ENCODE peak calls at places on chromosomes 16 and 17, in four cellular contexts. F is K562, J is IMR-90, W is HepG2. D is an unnamed sample.

GRCh38 chr17:39739885-39740356 is 2.2 kb downstream of the GRB7 start:
- DNase-seq in J (no peak), F (peak), W (peak), D (peak)

GRCh38 chr16:52592778-52593177 is 45.8 kb upstream of the TOX3 start:
- DNase-seq in W (no peak), J (no peak), F (no peak), D (peak)

GRCh38 chr17:29133146-29133713 is 47.0 kb downstream of the MYO18A start:
- DNase-seq in W (no peak), F (peak), J (peak), D (peak)

GRCh38 chr17:81871387-81872120 is 417 bp upstream of the ARHGDIA start:
- DNase-seq in W (peak), J (peak), F (peak), D (peak)

GRCh38 chr16:9124444-9124843 is 33.0 kb downstream of the HAPSTR1 start:
- DNase-seq in F (no peak), W (no peak), J (no peak), D (no peak)

GRCh38 chr17:28057731-28058246 is 15.3 kb downstream of the NLK start:
- DNase-seq in J (peak), W (peak), F (no peak), D (no peak)

GRCh38 chr17:7636192-7636591 is 6.3 kb downstream of the SHBG start:
- DNase-seq in J (no peak), W (no peak), F (no peak), D (no peak)

GRCh38 chr17:8753976-8754440 is 4.3 kb downstream of the SPDYE4 start:
- DNase-seq in W (peak), F (no peak), J (peak), D (peak)

GRCh38 chr17:35973333-35974260 is 7.7 kb downstream of the CCL16 start:
- DNase-seq in W (peak), F (no peak), J (peak), D (peak)

GRCh38 chr17:82933006-82933310 is 93.1 kb upstream of the ZNF750 start:
- DNase-seq in J (no peak), W (no peak), F (no peak), D (no peak)

GRCh38 chr17:57538730-57539456 is 206.2 kb downstream of the CCDC182 start:
- DNase-seq in W (no peak), J (no peak), F (no peak), D (no peak)

GRCh38 chr16:71360378-71360777 is 1.9 kb downstream of the CALB2 start:
- DNase-seq in J (peak), W (peak), F (peak), D (peak)

GRCh38 chr16:1261131-1261917 is 5.5 kb downstream of the TPSD1 start:
- DNase-seq in F (no peak), W (no peak), J (no peak), D (no peak)

DNA sequence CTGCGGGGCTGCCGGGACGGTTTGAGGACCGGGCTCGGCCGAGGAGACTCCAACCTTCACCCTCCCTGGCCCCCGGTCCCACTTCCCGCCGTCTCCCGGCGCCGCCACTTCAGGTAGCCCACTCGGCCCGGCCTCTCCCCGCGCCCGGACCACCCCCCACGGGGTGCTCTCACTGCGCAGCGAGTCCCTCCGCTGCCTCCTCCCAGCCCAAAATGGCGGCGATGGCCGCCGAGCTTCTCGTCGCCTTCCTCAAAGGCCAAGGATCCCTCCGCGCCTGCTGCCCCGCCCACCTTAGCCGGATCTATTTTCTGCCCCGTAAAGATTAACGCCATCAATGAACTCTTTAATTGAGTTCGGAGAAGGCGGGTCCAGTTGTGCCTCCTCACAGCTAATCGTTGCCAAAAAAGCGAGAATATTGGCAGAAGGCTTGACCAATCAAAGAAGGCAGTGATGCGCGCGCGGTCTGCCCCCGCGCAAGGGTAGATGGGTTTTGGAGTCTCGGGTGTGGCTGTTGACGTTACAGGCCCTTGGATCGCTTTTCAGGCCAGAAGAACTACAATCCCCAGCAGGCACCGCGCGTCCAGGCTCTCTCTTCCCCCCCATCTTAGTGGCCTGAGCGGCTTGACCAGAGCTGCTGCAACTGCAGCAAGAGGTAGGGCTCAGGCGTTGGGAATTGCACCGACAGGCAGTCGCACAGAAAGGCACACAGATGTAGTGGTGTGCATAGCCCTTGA is at the start of gene HEXIM2:
- DNase-seq in F (peak), W (peak), J (peak), D (peak)
- H2AFZ ChIP-seq in F (peak), W (no peak), J (peak), D (peak)

DNA sequence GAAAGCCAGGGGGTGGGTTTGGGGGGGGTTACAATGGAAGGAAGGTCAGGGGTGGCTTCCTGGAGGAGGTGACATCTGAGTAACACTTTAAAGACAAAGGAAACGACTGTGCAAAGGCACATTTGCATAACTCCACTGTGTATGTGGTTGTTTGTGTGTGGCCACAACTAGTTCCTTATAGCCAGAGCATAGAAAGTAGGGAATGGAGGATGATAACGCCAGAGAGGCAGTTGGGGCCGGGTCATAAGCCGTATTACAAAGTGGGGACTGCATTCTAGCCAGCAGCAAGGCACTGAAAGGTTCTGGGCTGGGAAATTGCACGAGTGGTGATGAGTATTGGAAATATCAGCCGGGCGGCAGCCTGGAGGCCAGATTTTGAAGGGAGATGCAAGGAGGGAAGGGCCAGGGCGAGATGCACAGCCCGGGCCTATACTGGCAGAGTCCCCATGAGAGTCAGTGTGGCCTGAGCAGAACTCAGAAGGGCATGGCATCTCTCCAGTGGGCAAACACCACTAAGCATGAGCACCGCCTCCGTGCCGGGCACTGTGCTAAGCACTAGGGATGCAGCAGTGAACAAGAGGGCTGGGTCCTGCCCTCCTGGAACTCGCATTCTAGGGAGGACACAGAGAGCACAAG is 33.6 kb downstream of the TK2 start:
- DNase-seq in J (no peak), W (no peak), F (no peak), D (peak)
- H3K4me2 ChIP-seq in J (peak), W (peak), F (no peak), D (no peak)

GRCh38 chr17:68512967-68513474 is 791 bp downstream of the PRKAR1A start:
- DNase-seq in F (peak), J (peak), W (no peak), D (peak)
- H2AFZ ChIP-seq in F (peak), J (peak), W (no peak), D (peak)

GRCh38 chr17:14838567-14838966 is 426.6 kb downstream of the PMP22 start:
- DNase-seq in J (peak), F (no peak), W (no peak), D (no peak)
- H3K4me2 ChIP-seq in J (no peak), F (no peak), W (no peak), D (no peak)

GRCh38 chr16:73002836-73003235 is 45.1 kb downstream of the ZFHX3 start:
- DNase-seq in J (peak), F (no peak), W (no peak), D (no peak)

GRCh38 chr16:73000907-73001521 is 46.9 kb downstream of the ZFHX3 start:
- DNase-seq in J (no peak), W (no peak), F (no peak), D (no peak)

GRCh38 chr16:73010150-73010676 is 37.7 kb downstream of the ZFHX3 start:
- DNase-seq in J (no peak), W (no peak), F (no peak), D (no peak)

GRCh38 chr16:73000020-73000906 is 47.7 kb downstream of the ZFHX3 start:
- DNase-seq in F (no peak), J (no peak), W (peak), D (no peak)

DNA sequence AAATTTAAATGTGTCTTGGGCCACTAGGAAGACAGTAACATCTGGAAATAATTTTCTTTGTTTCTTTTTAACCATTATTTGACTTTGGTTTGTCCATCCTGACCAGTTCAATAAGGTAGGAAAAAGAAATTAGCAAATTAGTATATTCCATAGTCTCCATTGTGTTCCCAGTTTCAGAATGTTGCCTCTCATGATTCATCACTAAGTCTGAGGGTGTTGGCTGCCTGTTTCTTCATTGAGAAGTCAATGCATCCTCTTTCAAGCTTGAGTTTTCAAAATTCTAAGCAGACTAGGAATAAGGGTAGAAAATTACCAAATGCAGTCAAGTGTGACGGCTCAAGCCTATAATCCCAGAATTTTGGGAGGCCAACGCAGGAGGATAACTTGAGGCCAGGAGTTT is 41.9 kb downstream of the ZFHX3 start:
- DNase-seq in F (no peak), W (no peak), J (no peak), D (no peak)
- H2AFZ ChIP-seq in F (no peak), W (no peak), J (no peak), D (no peak)

DNA sequence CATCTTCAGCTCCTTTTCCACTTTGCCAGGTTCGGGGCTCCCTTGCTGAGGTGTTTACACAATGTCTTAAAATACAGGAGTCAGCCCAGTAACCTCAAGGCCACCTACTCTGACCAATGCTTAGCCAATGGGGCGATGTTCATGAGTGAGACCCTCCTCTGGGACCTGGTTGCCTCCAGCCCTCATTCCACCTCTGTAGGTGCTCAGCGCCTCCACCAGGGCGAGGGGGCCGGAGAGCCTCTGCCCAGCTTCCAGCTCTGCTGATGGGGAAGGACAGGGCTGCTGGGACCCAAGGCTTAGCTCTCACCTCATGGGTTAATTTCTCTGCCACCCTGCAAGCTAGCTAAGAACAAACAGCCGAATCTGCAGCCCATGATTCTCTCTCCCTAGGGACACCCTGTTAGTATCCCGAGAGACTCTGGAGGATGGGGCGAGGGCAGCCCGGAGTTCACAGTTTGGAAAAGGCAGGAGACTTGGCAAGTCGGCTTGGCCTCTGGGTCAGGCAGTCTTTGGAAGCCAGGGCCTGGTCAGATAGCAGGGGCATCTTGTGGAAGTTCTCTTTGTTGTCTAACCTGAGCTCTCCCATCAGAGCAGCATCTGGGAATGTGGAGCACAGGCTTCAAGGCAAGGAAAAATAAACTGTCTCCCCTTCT is 16.2 kb downstream of the SRCIN1 start:
- DNase-seq in W (no peak), F (no peak), J (no peak), D (no peak)
- H3K4me2 ChIP-seq in W (no peak), F (no peak), J (no peak), D (no peak)

GRCh38 chr17:50976951-50977472 is 110.9 kb upstream of the TOB1 start:
- DNase-seq in J (no peak), W (no peak), F (no peak), D (no peak)

GRCh38 chr17:50977487-50978159 is 111.5 kb upstream of the TOB1 start:
- DNase-seq in W (peak), F (no peak), J (no peak), D (no peak)

GRCh38 chr17:50986989-50987660 is 121.0 kb upstream of the TOB1 start:
- DNase-seq in W (no peak), F (no peak), J (peak), D (peak)

GRCh38 chr17:50979524-50979927 is 113.4 kb upstream of the TOB1 start:
- DNase-seq in F (peak), W (peak), J (no peak), D (no peak)

DNA sequence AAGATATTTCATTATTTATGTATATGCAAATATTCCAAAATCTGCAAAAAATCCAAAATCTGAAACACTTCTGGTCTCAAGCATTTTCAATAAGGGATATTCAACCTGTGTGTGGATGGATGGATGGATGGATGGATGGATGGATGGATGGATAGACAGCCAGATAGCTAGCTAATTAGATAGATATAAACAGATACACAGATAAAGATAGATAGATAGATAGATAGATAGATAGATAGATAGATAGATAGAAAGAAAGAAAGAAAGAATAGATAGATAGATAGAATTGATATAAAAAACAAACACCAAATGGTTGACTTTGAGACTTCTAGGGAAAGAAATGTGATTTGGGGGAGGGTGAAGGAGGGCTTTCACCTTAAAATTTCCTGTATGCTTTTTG is 115.1 kb upstream of the TOB1 start:
- DNase-seq in F (no peak), J (no peak), W (no peak), D (no peak)
- H2AFZ ChIP-seq in F (no peak), J (no peak), W (no peak), D (no peak)